ENCODE peak calls at places on chromosomes 4 and X, in nine cellular contexts. M is osteocyte; J is left lung; U is sigmoid colon; F is WTC11; G is A549; Q is CD4-positive, alpha-beta T cell; Y is progenitor cell of endocrine pancreas; R is foreskin fibroblast. A is an unnamed sample.

GRCh38 chr4:175422331-175422730 is 389.7 kb downstream of the GPM6A start:
- DNase-seq in Y (no peak), U (no peak), G (peak; percentile 37), M (no peak), F (no peak), J (no peak), R (peak; percentile 65), Q (no peak), A (no peak)

GRCh38 chrX:153924149-153924861 is 1.8 kb downstream of the ARHGAP4 start:
- DNase-seq in M (no peak), R (peak; percentile 61), J (no peak), U (no peak), F (no peak), Q (peak; percentile 29), Y (no peak), G (peak; percentile 65), A (no peak)

GRCh38 chrX:11351375-11352295 is 58.4 kb downstream of the AMELX start:
- DNase-seq in F (no peak), Q (no peak), U (peak; percentile 93), Y (no peak), M (no peak), G (no peak), J (no peak), R (peak; percentile 74), A (peak; percentile 64)

GRCh38 chr4:75542824-75543223 is 13.0 kb upstream of the ODAPH start:
- DNase-seq in F (no peak), R (peak; percentile 78), M (no peak), J (no peak), G (peak; percentile 10), Y (no peak), U (no peak), Q (no peak), A (no peak)

GRCh38 chr4:140691369-140691768 is 64.8 kb downstream of the TBC1D9 start:
- DNase-seq in G (peak; percentile 42), R (peak; percentile 80), J (no peak), Q (no peak), M (no peak), F (no peak), Y (no peak), U (no peak), A (no peak)

GRCh38 chrX:85992811-85993229 is 54.5 kb downstream of the CHM start:
- DNase-seq in F (no peak), M (no peak), U (no peak), G (no peak), R (peak; percentile 42), Q (no peak), Y (no peak), J (no peak), A (no peak)

GRCh38 chr4:101790521-101791188 is at the start of gene BANK1:
- DNase-seq in R (peak; percentile 52), M (peak; percentile 84), Q (no peak), U (no peak), Y (peak; percentile 79), J (peak; percentile 92), G (peak; percentile 61), F (peak; percentile 85), A (no peak)

GRCh38 chrX:106611682-106612402 is at the start of gene RADX:
- DNase-seq in U (peak; percentile 88), F (peak; percentile 82), J (peak; percentile 87), R (peak; percentile 86), M (peak; percentile 87), G (peak; percentile 61), Q (peak; percentile 77), Y (peak; percentile 63), A (peak; percentile 16)

GRCh38 chr4:37320518-37321235 is 76.1 kb downstream of the NWD2 start:
- DNase-seq in J (no peak), F (no peak), G (no peak), Q (no peak), M (no peak), R (no peak), U (no peak), Y (no peak), A (no peak)

GRCh38 chrX:40090050-40090804 is 7.5 kb downstream of the BCOR start:
- DNase-seq in U (no peak), R (peak; percentile 42), G (no peak), Q (no peak), F (no peak), Y (no peak), J (peak; percentile 79), M (no peak), A (no peak)

GRCh38 chr4:188989371-188989770 is 850.1 kb downstream of the TRIML1 start:
- DNase-seq in G (peak; percentile 28), F (no peak), M (no peak), Q (no peak), U (no peak), Y (no peak), J (no peak), R (no peak), A (no peak)

GRCh38 chr4:44446801-44447562 is 1.6 kb downstream of the KCTD8 start:
- DNase-seq in J (peak; percentile 51), U (peak; percentile 46), G (no peak), Q (no peak), F (peak; percentile 46), R (peak; percentile 0), Y (peak; percentile 12), M (no peak), A (no peak)

GRCh38 chrX:25144043-25144940 is 128.5 kb upstream of the ARX start:
- DNase-seq in Q (peak; percentile 6), Y (peak; percentile 48), R (peak; percentile 73), J (no peak), U (peak; percentile 72), G (peak; percentile 60), F (peak; percentile 55), M (no peak), A (peak; percentile 18)

GRCh38 chr4:39932776-39933402 is 44.8 kb downstream of the PDS5A start:
- DNase-seq in Q (no peak), U (no peak), M (peak; percentile 53), J (no peak), Y (no peak), F (no peak), R (no peak), G (no peak), A (no peak)

GRCh38 chr4:107164962-107165361 is 128.8 kb upstream of the DKK2 start:
- DNase-seq in F (no peak), R (no peak), J (no peak), M (no peak), U (no peak), Q (no peak), Y (no peak), G (no peak), A (no peak)

DNA sequence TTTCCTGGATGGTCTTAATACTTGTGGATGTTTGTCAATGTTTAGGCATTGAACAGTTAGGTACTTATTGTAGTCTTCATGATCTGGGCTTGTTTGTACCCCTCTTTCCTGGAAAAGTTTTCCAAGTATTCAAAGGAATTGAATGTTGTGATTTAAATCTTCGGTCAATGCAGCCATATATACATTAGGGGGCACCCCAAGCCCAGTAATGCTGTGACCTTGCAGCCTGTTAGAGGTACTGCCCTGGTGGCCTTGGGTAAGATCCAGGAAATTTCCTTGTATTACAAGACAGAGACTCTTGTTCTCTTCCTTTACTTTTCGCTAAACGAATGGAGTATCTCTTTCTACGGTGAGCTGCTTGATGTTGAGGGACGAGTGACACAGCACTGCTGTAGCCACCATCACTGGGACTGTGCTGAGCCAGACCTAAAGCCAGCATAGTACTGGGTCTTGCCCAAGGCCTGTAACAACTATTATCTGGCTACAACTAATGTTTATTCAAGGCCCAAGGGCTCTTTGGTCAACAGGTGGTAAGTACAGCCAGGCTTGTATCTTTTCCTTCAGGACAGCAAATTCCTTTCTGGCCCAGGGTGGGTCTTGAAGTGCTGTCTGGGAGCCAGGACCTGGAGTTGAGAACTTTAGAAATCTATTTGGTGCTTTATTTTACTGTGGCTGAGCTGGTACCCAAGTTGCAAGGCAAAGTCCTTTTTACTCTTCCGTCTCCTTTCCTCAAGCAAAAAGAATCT is 118.3 kb upstream of the ATOH1 start:
- DNase-seq in J (no peak), Y (no peak), G (peak; percentile 10), Q (no peak), R (peak; percentile 10), F (peak; percentile 58), U (no peak), M (no peak), A (no peak)
- TF ChIP-seq CTCF in J (no peak), Y (peak; percentile 57), G (no peak), Q (no peak), R (no peak), F (peak; percentile 52), U (no peak), M (peak; percentile 26), A (no peak)

GRCh38 chrX:338281-338835 is 19.8 kb upstream of the GTPBP6 start:
- DNase-seq in G (no peak), M (no peak), Y (no peak), U (peak; percentile 63), R (no peak), J (peak; percentile 75), F (no peak), Q (no peak), A (no peak)

GRCh38 chrX:340121-340520 is 21.5 kb upstream of the GTPBP6 start:
- DNase-seq in U (peak; percentile 58), G (no peak), Q (no peak), F (no peak), Y (no peak), R (no peak), M (no peak), J (peak; percentile 49), A (no peak)

GRCh38 chrX:340641-341423 is 22.2 kb upstream of the GTPBP6 start:
- DNase-seq in F (no peak), J (peak; percentile 68), Q (no peak), U (peak; percentile 56), Y (no peak), R (no peak), M (peak; percentile 82), G (no peak), A (no peak)

GRCh38 chrX:337331-337831 is 18.8 kb upstream of the GTPBP6 start:
- DNase-seq in Y (no peak), Q (no peak), G (no peak), U (peak; percentile 57), J (peak; percentile 67), R (no peak), F (no peak), M (no peak), A (no peak)

GRCh38 chrX:338836-339400 is 20.3 kb upstream of the GTPBP6 start:
- DNase-seq in J (peak; percentile 64), F (no peak), G (no peak), Y (no peak), R (no peak), M (no peak), Q (no peak), U (peak; percentile 40), A (no peak)
- TF ChIP-seq CTCF in J (no peak), F (no peak), G (no peak), Y (no peak), R (no peak), M (no peak), Q (no peak), U (no peak), A (no peak)

GRCh38 chr4:1298461-1298860 is 8.8 kb downstream of the MAEA start:
- DNase-seq in J (peak; percentile 41), R (no peak), M (no peak), U (no peak), F (no peak), Q (no peak), G (no peak), Y (no peak), A (no peak)
- TF ChIP-seq CTCF in J (no peak), R (no peak), M (no peak), U (no peak), F (no peak), Q (no peak), G (no peak), Y (no peak), A (no peak)

DNA sequence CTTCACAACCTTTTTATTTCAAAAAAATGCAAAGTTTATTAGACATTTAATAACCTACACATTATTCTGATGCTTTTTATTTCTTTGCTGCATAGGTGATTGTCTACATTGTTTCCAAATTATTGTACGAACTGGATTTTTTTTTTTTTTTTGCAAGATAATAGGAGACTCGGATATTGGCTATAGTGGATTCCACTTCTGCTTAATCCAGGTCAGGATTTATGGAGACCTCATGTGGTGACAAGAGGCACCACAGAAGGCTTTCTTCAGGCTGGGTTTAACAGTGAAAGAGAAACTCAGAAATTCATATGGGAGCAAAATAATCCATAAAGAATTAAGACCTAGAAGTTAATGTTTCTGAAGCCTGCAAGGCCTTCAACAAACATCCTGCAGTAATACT is 2.4 kb upstream of the SLIT2 start:
- DNase-seq in Y (no peak), F (no peak), G (no peak), R (peak; percentile 85), M (no peak), J (no peak), Q (no peak), U (no peak), A (no peak)
- TF ChIP-seq CTCF in Y (peak; percentile 65), F (no peak), G (no peak), R (peak; percentile 68), M (peak; percentile 74), J (peak; percentile 14), Q (no peak), U (no peak), A (peak; percentile 73)

A was measured in AG09319.